ENCODE peak calls at places on chromosome 16, in eight cellular contexts. N is pancreas; K is body of pancreas; S is stomach; U is uterus; H is iPS DF 6.9; E is ovary; T is CD8-positive, alpha-beta memory T cell. A is an unnamed sample.

GRCh38 chr16:80837421-80838263 is 33.2 kb upstream of the CDYL2 start:
- DNase-seq in N (no peak), K (no peak), S (no peak), U (no peak), H (no peak), E (no peak), T (no peak), A (no peak)

GRCh38 chr16:27495191-27495590 is 54.5 kb downstream of the GTF3C1 start:
- DNase-seq in N (no peak), K (no peak), S (no peak), U (peak; percentile 54), H (no peak), E (peak; percentile 86), T (no peak), A (no peak)

GRCh38 chr16:59412275-59412841 is 678.2 kb upstream of the GOT2 start:
- DNase-seq in N (no peak), K (no peak), S (no peak), U (no peak), H (no peak), E (no peak), T (no peak), A (no peak)

GRCh38 chr16:52561910-52562741 is 15.2 kb upstream of the TOX3 start:
- DNase-seq in N (no peak), K (no peak), S (peak; percentile 75), U (no peak), H (no peak), E (no peak), T (no peak), A (peak; percentile 73)

GRCh38 chr16:10688726-10689125 is 6.0 kb downstream of the TEKT5 start:
- DNase-seq in N (no peak), K (no peak), S (no peak), U (no peak), H (no peak), E (no peak), T (no peak), A (no peak)

GRCh38 chr16:86401119-86401518 is 109.2 kb upstream of the FOXF1 start:
- DNase-seq in N (no peak), K (no peak), S (no peak), U (no peak), H (no peak), E (no peak), T (no peak), A (no peak)

GRCh38 chr16:86428729-86429472 is 81.4 kb upstream of the FOXF1 start:
- DNase-seq in N (no peak), K (no peak), S (no peak), U (no peak), H (no peak), E (no peak), T (no peak), A (no peak)

GRCh38 chr16:49920397-49920796 is 64.5 kb upstream of the ZNF423 start:
- DNase-seq in N (no peak), K (no peak), S (no peak), U (no peak), H (no peak), E (no peak), T (no peak), A (no peak)

GRCh38 chr16:80628254-80628653 is 87.5 kb downstream of the DYNLRB2 start:
- DNase-seq in N (no peak), K (no peak), S (no peak), U (no peak), H (no peak), E (no peak), T (no peak), A (no peak)

GRCh38 chr16:67847064-67847861 is at the start of gene CENPT:
- DNase-seq in N (peak; percentile 88), K (peak; percentile 69), S (peak; percentile 72), U (peak; percentile 47), H (no peak), E (no peak), T (no peak), A (peak; percentile 79)

GRCh38 chr16:21684199-21684598 is 20.4 kb downstream of the OTOA start:
- DNase-seq in N (no peak), K (peak; percentile 18), S (no peak), U (no peak), H (no peak), E (no peak), T (no peak), A (peak; percentile 20)

GRCh38 chr16:354286-354881 is 1.9 kb upstream of the AXIN1 start:
- DNase-seq in N (peak; percentile 78), K (no peak), S (no peak), U (no peak), H (no peak), E (no peak), T (peak; percentile 47), A (no peak)

GRCh38 chr16:23500212-23500865 is 10.0 kb downstream of the GGA2 start:
- DNase-seq in N (peak; percentile 82), K (peak; percentile 33), S (peak; percentile 43), U (no peak), H (no peak), E (no peak), T (no peak), A (peak; percentile 20)

GRCh38 chr16:3175157-3176153 is 12.5 kb upstream of the OR1F1 start:
- DNase-seq in N (no peak), K (no peak), S (no peak), U (no peak), H (no peak), E (no peak), T (no peak), A (no peak)

GRCh38 chr16:70664325-70665112 is 18.2 kb downstream of the IL34 start:
- DNase-seq in N (peak; percentile 74), K (no peak), S (no peak), U (no peak), H (no peak), E (peak; percentile 40), T (no peak), A (no peak)

GRCh38 chr16:73025506-73026131 is 22.3 kb downstream of the ZFHX3 start:
- DNase-seq in N (no peak), K (peak; percentile 10), S (no peak), U (no peak), H (no peak), E (no peak), T (no peak), A (no peak)

GRCh38 chr16:27852116-27852515 is 211.4 kb downstream of the GSG1L start:
- DNase-seq in N (no peak), K (no peak), S (no peak), U (no peak), H (no peak), E (no peak), T (no peak), A (no peak)

GRCh38 chr16:31871510-31871909 is 2.1 kb upstream of the ZNF267 start:
- DNase-seq in N (no peak), K (no peak), S (no peak), U (no peak), H (no peak), E (no peak), T (no peak), A (no peak)

GRCh38 chr16:27070776-27071175 is 4.0 kb downstream of the C16orf82 start:
- DNase-seq in N (no peak), K (no peak), S (no peak), U (no peak), H (no peak), E (no peak), T (no peak), A (no peak)

GRCh38 chr16:57624806-57625500 is 3.5 kb upstream of the ADGRG1 start:
- DNase-seq in N (peak; percentile 43), K (no peak), S (no peak), U (no peak), H (no peak), E (no peak), T (no peak), A (no peak)
- H3K4me1 ChIP-seq in N (peaks cover 34% of the 10 kb centered on the region), K (peaks cover 69% of the 10 kb centered on the region), S (peaks cover 74% of the 10 kb centered on the region), U (peaks cover 5% of the 10 kb centered on the region), H (peaks cover 10% of the 10 kb centered on the region), E (peaks cover 8% of the 10 kb centered on the region), T (peaks cover 4% of the 10 kb centered on the region), A (no peaks in the 10 kb centered on the region)

GRCh38 chr16:89067677-89068076 is 26.0 kb upstream of the ACSF3 start:
- DNase-seq in N (peak; percentile 64), K (no peak), S (peak; percentile 31), U (no peak), H (no peak), E (no peak), T (no peak), A (no peak)

GRCh38 chr16:89071686-89072182 is 21.9 kb upstream of the ACSF3 start:
- DNase-seq in N (peak; percentile 29), K (no peak), S (no peak), U (no peak), H (no peak), E (no peak), T (no peak), A (no peak)

GRCh38 chr16:89072216-89073130 is 21.2 kb upstream of the ACSF3 start:
- DNase-seq in N (peak; percentile 47), K (no peak), S (no peak), U (no peak), H (no peak), E (no peak), T (no peak), A (no peak)

GRCh38 chr16:89069920-89070319 is 23.7 kb upstream of the ACSF3 start:
- DNase-seq in N (no peak), K (no peak), S (no peak), U (no peak), H (no peak), E (no peak), T (no peak), A (no peak)

GRCh38 chr16:89070590-89070989 is 23.1 kb upstream of the ACSF3 start:
- DNase-seq in N (peak; percentile 58), K (no peak), S (no peak), U (no peak), H (no peak), E (no peak), T (no peak), A (no peak)
- H3K27ac ChIP-seq in N (no peak overlapping the region), K (no peak overlapping the region), S (no peak overlapping the region), U (no peak overlapping the region), H (no peak overlapping the region), E (no peak overlapping the region), T (no peak overlapping the region), A (no peak overlapping the region)

GRCh38 chr16:48597563-48598392 is 12.2 kb downstream of the N4BP1 start:
- DNase-seq in N (no peak), K (no peak), S (no peak), U (no peak), H (no peak), E (no peak), T (no peak), A (no peak)

GRCh38 chr16:48590476-48590875 is 19.5 kb downstream of the N4BP1 start:
- DNase-seq in N (no peak), K (no peak), S (no peak), U (no peak), H (no peak), E (no peak), T (no peak), A (no peak)

GRCh38 chr16:48596326-48596725 is 13.7 kb downstream of the N4BP1 start:
- DNase-seq in N (no peak), K (no peak), S (no peak), U (no peak), H (no peak), E (no peak), T (peak; percentile 60), A (no peak)

GRCh38 chr16:48591976-48592375 is 18.0 kb downstream of the N4BP1 start:
- DNase-seq in N (no peak), K (no peak), S (no peak), U (no peak), H (no peak), E (no peak), T (no peak), A (peak; percentile 21)

GRCh38 chr16:48592839-48593429 is 17.0 kb downstream of the N4BP1 start:
- DNase-seq in N (no peak), K (no peak), S (no peak), U (no peak), H (no peak), E (no peak), T (no peak), A (no peak)
- H3K9me3 ChIP-seq in N (no peaks in the 10 kb centered on the region), K (no peaks in the 10 kb centered on the region), S (peaks cover 23% of the 10 kb centered on the region), U (no peaks in the 10 kb centered on the region), H (peaks cover 6% of the 10 kb centered on the region), E (no peaks in the 10 kb centered on the region), T (no peaks in the 10 kb centered on the region), A (no peaks in the 10 kb centered on the region)

GRCh38 chr16:66517586-66518263 is 32.2 kb downstream of the TK2 start:
- DNase-seq in N (no peak), K (peak; percentile 34), S (no peak), U (no peak), H (no peak), E (peak; percentile 59), T (no peak), A (no peak)
- H3K4me1 ChIP-seq in N (peaks cover 20% of the 10 kb centered on the region), K (peaks cover 44% of the 10 kb centered on the region), S (peaks cover 82% of the 10 kb centered on the region), U (peaks cover 6% of the 10 kb centered on the region), H (peaks cover 2% of the 10 kb centered on the region), E (peaks cover 22% of the 10 kb centered on the region), T (peaks cover 64% of the 10 kb centered on the region), A (no peaks in the 10 kb centered on the region)